ENCODE peak calls at places on chromosome X, in nine cellular contexts. One of them, this sample, is unnamed.

GRCh38 chrX:64427787-64428186 is 32.5 kb upstream of the MTMR8 start:
- DNase-seq in pancreas: no peak
- DNase-seq in brain microvascular endothelial cell: no peak
- DNase-seq in K562: no peak
- DNase-seq in heart right ventricle: no peak
- DNase-seq in stomach: no peak
- DNase-seq in SK-N-SH: no peak
- DNase-seq in CD4-positive, alpha-beta memory T cell: no peak
- DNase-seq in GM23248: no peak
- DNase-seq in this sample: no peak

GRCh38 chrX:44299177-44299576 is 44.3 kb downstream of the EFHC2 start:
- DNase-seq in pancreas: no peak
- DNase-seq in brain microvascular endothelial cell: no peak
- DNase-seq in K562: no peak
- DNase-seq in heart right ventricle: no peak
- DNase-seq in stomach: no peak
- DNase-seq in SK-N-SH: no peak
- DNase-seq in CD4-positive, alpha-beta memory T cell: no peak
- DNase-seq in GM23248: no peak
- DNase-seq in this sample: no peak

GRCh38 chrX:47749185-47749967 is 87.3 kb upstream of the ZNF81 start:
- DNase-seq in pancreas: no peak
- DNase-seq in brain microvascular endothelial cell: peak
- DNase-seq in K562: no peak
- DNase-seq in heart right ventricle: peak
- DNase-seq in stomach: no peak
- DNase-seq in SK-N-SH: no peak
- DNase-seq in CD4-positive, alpha-beta memory T cell: no peak
- DNase-seq in GM23248: peak
- DNase-seq in this sample: no peak

GRCh38 chrX:13085533-13085932 is 41.1 kb upstream of the FAM9C start:
- DNase-seq in pancreas: no peak
- DNase-seq in brain microvascular endothelial cell: no peak
- DNase-seq in K562: no peak
- DNase-seq in heart right ventricle: no peak
- DNase-seq in stomach: no peak
- DNase-seq in SK-N-SH: no peak
- DNase-seq in CD4-positive, alpha-beta memory T cell: peak
- DNase-seq in GM23248: no peak
- DNase-seq in this sample: no peak

GRCh38 chrX:9955506-9955905 is 11.7 kb upstream of the CLDN34 start:
- DNase-seq in pancreas: no peak
- DNase-seq in brain microvascular endothelial cell: peak
- DNase-seq in K562: no peak
- DNase-seq in heart right ventricle: no peak
- DNase-seq in stomach: no peak
- DNase-seq in SK-N-SH: no peak
- DNase-seq in CD4-positive, alpha-beta memory T cell: no peak
- DNase-seq in GM23248: peak
- DNase-seq in this sample: no peak

GRCh38 chrX:78513996-78514745 is 145.0 kb downstream of the RTL3 start:
- DNase-seq in pancreas: no peak
- DNase-seq in brain microvascular endothelial cell: no peak
- DNase-seq in K562: no peak
- DNase-seq in heart right ventricle: no peak
- DNase-seq in stomach: no peak
- DNase-seq in SK-N-SH: no peak
- DNase-seq in CD4-positive, alpha-beta memory T cell: no peak
- DNase-seq in GM23248: no peak
- DNase-seq in this sample: no peak

GRCh38 chrX:135112096-135112729 is 8.1 kb downstream of the ETDB start:
- DNase-seq in pancreas: no peak
- DNase-seq in brain microvascular endothelial cell: peak
- DNase-seq in K562: peak
- DNase-seq in heart right ventricle: no peak
- DNase-seq in stomach: no peak
- DNase-seq in SK-N-SH: peak
- DNase-seq in CD4-positive, alpha-beta memory T cell: peak
- DNase-seq in GM23248: peak
- DNase-seq in this sample: no peak

GRCh38 chrX:31294475-31294874 is 222.6 kb upstream of the FTHL17 start:
- DNase-seq in pancreas: no peak
- DNase-seq in brain microvascular endothelial cell: no peak
- DNase-seq in K562: no peak
- DNase-seq in heart right ventricle: no peak
- DNase-seq in stomach: no peak
- DNase-seq in SK-N-SH: no peak
- DNase-seq in CD4-positive, alpha-beta memory T cell: no peak
- DNase-seq in GM23248: no peak
- DNase-seq in this sample: no peak

GRCh38 chrX:125503769-125504168 is 184.1 kb downstream of the TEX13C start:
- DNase-seq in pancreas: no peak
- DNase-seq in brain microvascular endothelial cell: no peak
- DNase-seq in K562: no peak
- DNase-seq in heart right ventricle: no peak
- DNase-seq in stomach: no peak
- DNase-seq in SK-N-SH: no peak
- DNase-seq in CD4-positive, alpha-beta memory T cell: no peak
- DNase-seq in GM23248: no peak
- DNase-seq in this sample: no peak

GRCh38 chrX:139158256-139158655 is 372.3 kb upstream of the F9 start:
- DNase-seq in pancreas: no peak
- DNase-seq in brain microvascular endothelial cell: no peak
- DNase-seq in K562: no peak
- DNase-seq in heart right ventricle: no peak
- DNase-seq in stomach: peak
- DNase-seq in SK-N-SH: no peak
- DNase-seq in CD4-positive, alpha-beta memory T cell: no peak
- DNase-seq in GM23248: no peak
- DNase-seq in this sample: no peak

GRCh38 chrX:25072247-25072646 is 56.5 kb upstream of the ARX start:
- DNase-seq in pancreas: no peak
- DNase-seq in brain microvascular endothelial cell: no peak
- DNase-seq in K562: no peak
- DNase-seq in heart right ventricle: no peak
- DNase-seq in stomach: no peak
- DNase-seq in SK-N-SH: no peak
- DNase-seq in CD4-positive, alpha-beta memory T cell: no peak
- DNase-seq in GM23248: no peak
- DNase-seq in this sample: no peak

GRCh38 chrX:16594490-16594889 is 55.5 kb upstream of the S100G start:
- DNase-seq in pancreas: no peak
- DNase-seq in brain microvascular endothelial cell: no peak
- DNase-seq in K562: no peak
- DNase-seq in heart right ventricle: no peak
- DNase-seq in stomach: no peak
- DNase-seq in SK-N-SH: peak
- DNase-seq in CD4-positive, alpha-beta memory T cell: no peak
- DNase-seq in GM23248: no peak
- DNase-seq in this sample: no peak

GRCh38 chrX:153828308-153828707 is 2.0 kb downstream of the PDZD4 start:
- DNase-seq in pancreas: no peak
- DNase-seq in brain microvascular endothelial cell: no peak
- DNase-seq in K562: no peak
- DNase-seq in heart right ventricle: no peak
- DNase-seq in stomach: no peak
- DNase-seq in SK-N-SH: no peak
- DNase-seq in CD4-positive, alpha-beta memory T cell: no peak
- DNase-seq in GM23248: no peak
- DNase-seq in this sample: peak

GRCh38 chrX:153827903-153828302 is 2.4 kb downstream of the PDZD4 start:
- DNase-seq in pancreas: no peak
- DNase-seq in brain microvascular endothelial cell: no peak
- DNase-seq in K562: no peak
- DNase-seq in heart right ventricle: no peak
- DNase-seq in stomach: no peak
- DNase-seq in SK-N-SH: peak
- DNase-seq in CD4-positive, alpha-beta memory T cell: no peak
- DNase-seq in GM23248: no peak
- DNase-seq in this sample: no peak

GRCh38 chrX:153829799-153830631 is at the start of gene PDZD4:
- DNase-seq in pancreas: no peak
- DNase-seq in brain microvascular endothelial cell: no peak
- DNase-seq in K562: peak
- DNase-seq in heart right ventricle: no peak
- DNase-seq in stomach: no peak
- DNase-seq in SK-N-SH: peak
- DNase-seq in CD4-positive, alpha-beta memory T cell: peak
- DNase-seq in GM23248: peak
- DNase-seq in this sample: no peak

GRCh38 chrX:153829549-153829798 is 870 bp downstream of the PDZD4 start:
- DNase-seq in pancreas: no peak
- DNase-seq in brain microvascular endothelial cell: no peak
- DNase-seq in K562: no peak
- DNase-seq in heart right ventricle: no peak
- DNase-seq in stomach: no peak
- DNase-seq in SK-N-SH: peak
- DNase-seq in CD4-positive, alpha-beta memory T cell: no peak
- DNase-seq in GM23248: peak
- DNase-seq in this sample: no peak

DNA sequence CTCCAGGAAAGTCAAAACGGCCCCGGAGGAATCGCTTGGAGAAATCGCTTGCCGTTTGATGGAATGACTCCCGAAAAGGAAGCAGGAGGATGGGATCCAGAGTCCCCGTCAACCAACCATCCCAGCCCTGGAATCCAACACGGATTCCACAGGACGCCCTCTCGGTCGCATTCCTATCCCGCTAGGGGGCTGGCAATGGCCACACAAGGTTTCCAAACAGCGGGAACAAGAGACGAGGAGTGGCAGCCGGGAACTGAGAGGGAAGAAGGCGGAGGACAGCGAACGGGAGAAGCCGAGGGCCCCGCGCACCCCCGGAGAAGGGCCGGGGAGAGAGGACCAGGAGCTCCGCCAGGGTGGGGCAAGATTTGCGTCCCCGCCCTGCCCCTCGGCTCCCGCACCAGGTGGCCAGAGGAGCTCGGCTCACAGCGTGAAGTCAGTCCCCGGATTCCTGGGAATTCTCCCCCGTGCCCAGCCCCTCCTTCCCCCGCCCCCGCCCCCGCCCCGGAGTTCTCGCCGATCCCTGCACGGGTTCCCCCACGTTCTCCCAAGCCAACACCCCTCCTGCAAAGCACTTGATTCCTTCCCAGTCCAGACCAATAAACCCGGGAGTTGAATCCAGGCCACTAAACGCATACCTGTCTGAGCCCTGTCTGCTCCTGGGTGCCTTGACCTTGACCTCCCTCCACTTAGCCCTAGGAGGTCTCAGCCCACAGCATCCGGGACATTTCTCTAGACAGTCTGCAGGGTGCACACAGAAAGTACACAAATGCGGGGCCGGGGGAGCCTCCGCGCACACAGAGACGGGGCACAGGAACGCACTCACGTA is 1.4 kb downstream of the PDZD4 start:
- DNase-seq in pancreas: no peak
- DNase-seq in brain microvascular endothelial cell: no peak
- DNase-seq in K562: no peak
- DNase-seq in heart right ventricle: no peak
- DNase-seq in stomach: no peak
- DNase-seq in SK-N-SH: peak
- DNase-seq in CD4-positive, alpha-beta memory T cell: no peak
- DNase-seq in GM23248: peak
- DNase-seq in this sample: peak
- H3K4me3 ChIP-seq in pancreas: no peak
- H3K4me3 ChIP-seq in brain microvascular endothelial cell: no peak
- H3K4me3 ChIP-seq in K562: no peak
- H3K4me3 ChIP-seq in heart right ventricle: peak
- H3K4me3 ChIP-seq in stomach: peak
- H3K4me3 ChIP-seq in SK-N-SH: peak
- H3K4me3 ChIP-seq in CD4-positive, alpha-beta memory T cell: peak
- H3K4me3 ChIP-seq in GM23248: no peak
- H3K4me3 ChIP-seq in this sample: no peak

GRCh38 chrX:19811807-19812604 is 75.4 kb downstream of the SH3KBP1 start:
- DNase-seq in pancreas: no peak
- DNase-seq in brain microvascular endothelial cell: peak
- DNase-seq in K562: no peak
- DNase-seq in heart right ventricle: no peak
- DNase-seq in stomach: no peak
- DNase-seq in SK-N-SH: no peak
- DNase-seq in CD4-positive, alpha-beta memory T cell: no peak
- DNase-seq in GM23248: peak
- DNase-seq in this sample: no peak
- H3K4me3 ChIP-seq in pancreas: no peak
- H3K4me3 ChIP-seq in brain microvascular endothelial cell: no peak
- H3K4me3 ChIP-seq in K562: no peak
- H3K4me3 ChIP-seq in heart right ventricle: no peak
- H3K4me3 ChIP-seq in stomach: no peak
- H3K4me3 ChIP-seq in SK-N-SH: no peak
- H3K4me3 ChIP-seq in CD4-positive, alpha-beta memory T cell: no peak
- H3K4me3 ChIP-seq in GM23248: no peak
- H3K4me3 ChIP-seq in this sample: no peak

GRCh38 chrX:71216446-71216845 is 6.6 kb upstream of the GJB1 start:
- DNase-seq in pancreas: no peak
- DNase-seq in brain microvascular endothelial cell: no peak
- DNase-seq in K562: no peak
- DNase-seq in heart right ventricle: no peak
- DNase-seq in stomach: no peak
- DNase-seq in SK-N-SH: no peak
- DNase-seq in CD4-positive, alpha-beta memory T cell: no peak
- DNase-seq in GM23248: no peak
- DNase-seq in this sample: no peak

GRCh38 chrX:71217298-71217697 is 5.7 kb upstream of the GJB1 start:
- DNase-seq in pancreas: no peak
- DNase-seq in brain microvascular endothelial cell: no peak
- DNase-seq in K562: no peak
- DNase-seq in heart right ventricle: no peak
- DNase-seq in stomach: no peak
- DNase-seq in SK-N-SH: no peak
- DNase-seq in CD4-positive, alpha-beta memory T cell: no peak
- DNase-seq in GM23248: no peak
- DNase-seq in this sample: no peak

GRCh38 chrX:71214152-71214551 is 8.9 kb upstream of the GJB1 start:
- DNase-seq in pancreas: no peak
- DNase-seq in brain microvascular endothelial cell: no peak
- DNase-seq in K562: no peak
- DNase-seq in heart right ventricle: no peak
- DNase-seq in stomach: no peak
- DNase-seq in SK-N-SH: no peak
- DNase-seq in CD4-positive, alpha-beta memory T cell: no peak
- DNase-seq in GM23248: no peak
- DNase-seq in this sample: no peak

GRCh38 chrX:71214604-71215334 is 8.3 kb upstream of the GJB1 start:
- DNase-seq in pancreas: peak
- DNase-seq in brain microvascular endothelial cell: no peak
- DNase-seq in K562: no peak
- DNase-seq in heart right ventricle: no peak
- DNase-seq in stomach: peak
- DNase-seq in SK-N-SH: no peak
- DNase-seq in CD4-positive, alpha-beta memory T cell: no peak
- DNase-seq in GM23248: no peak
- DNase-seq in this sample: no peak

GRCh38 chrX:71215335-71215912 is 7.6 kb upstream of the GJB1 start:
- DNase-seq in pancreas: peak
- DNase-seq in brain microvascular endothelial cell: no peak
- DNase-seq in K562: no peak
- DNase-seq in heart right ventricle: no peak
- DNase-seq in stomach: peak
- DNase-seq in SK-N-SH: no peak
- DNase-seq in CD4-positive, alpha-beta memory T cell: no peak
- DNase-seq in GM23248: no peak
- DNase-seq in this sample: no peak
- H3K4me3 ChIP-seq in pancreas: peak
- H3K4me3 ChIP-seq in brain microvascular endothelial cell: no peak
- H3K4me3 ChIP-seq in K562: no peak
- H3K4me3 ChIP-seq in heart right ventricle: no peak
- H3K4me3 ChIP-seq in stomach: peak
- H3K4me3 ChIP-seq in SK-N-SH: no peak
- H3K4me3 ChIP-seq in CD4-positive, alpha-beta memory T cell: no peak
- H3K4me3 ChIP-seq in GM23248: no peak
- H3K4me3 ChIP-seq in this sample: no peak

GRCh38 chrX:65821721-65822496 is 154.5 kb downstream of the MSN start:
- DNase-seq in pancreas: no peak
- DNase-seq in brain microvascular endothelial cell: no peak
- DNase-seq in K562: no peak
- DNase-seq in heart right ventricle: peak
- DNase-seq in stomach: no peak
- DNase-seq in SK-N-SH: no peak
- DNase-seq in CD4-positive, alpha-beta memory T cell: peak
- DNase-seq in GM23248: peak
- DNase-seq in this sample: no peak
- H3K4me3 ChIP-seq in pancreas: no peak
- H3K4me3 ChIP-seq in brain microvascular endothelial cell: no peak
- H3K4me3 ChIP-seq in K562: no peak
- H3K4me3 ChIP-seq in heart right ventricle: peak
- H3K4me3 ChIP-seq in stomach: peak
- H3K4me3 ChIP-seq in SK-N-SH: no peak
- H3K4me3 ChIP-seq in CD4-positive, alpha-beta memory T cell: peak
- H3K4me3 ChIP-seq in GM23248: no peak
- H3K4me3 ChIP-seq in this sample: peak

This sample was measured in aorta.